ENCODE peak calls at places on chromosome 14, in six cellular contexts. P is hepatocyte, U is GM12878, N is endodermal cell, I is breast epithelium, F is fibroblast of lung. B is an unnamed sample.

GRCh38 chr14:100129161-100129589 is 30.3 kb downstream of the DEGS2 start:
- DNase-seq in P (no peak), U (no peak), N (no peak), I (no peak), F (peak; percentile 23), B (no peak)

GRCh38 chr14:42027271-42027670 is 420.6 kb downstream of the LRFN5 start:
- DNase-seq in P (no peak), U (no peak), N (no peak), I (no peak), F (peak; percentile 2), B (no peak)

GRCh38 chr14:103584326-103584915 is 21.7 kb downstream of the COA8 start:
- DNase-seq in P (no peak), U (no peak), N (no peak), I (no peak), F (no peak), B (no peak)

GRCh38 chr14:96757456-96757855 is 39.7 kb upstream of the VRK1 start:
- DNase-seq in P (no peak), U (no peak), N (no peak), I (peak; percentile 19), F (no peak), B (no peak)

GRCh38 chr14:48963231-48963630 is 622.9 kb downstream of the RPS29 start:
- DNase-seq in P (peak; percentile 49), U (no peak), N (no peak), I (no peak), F (no peak), B (no peak)

GRCh38 chr14:62847168-62847567 is 198.1 kb downstream of the KCNH5 start:
- DNase-seq in P (no peak), U (no peak), N (no peak), I (no peak), F (no peak), B (no peak)

GRCh38 chr14:100406505-100407131 is 83.5 kb downstream of the SLC25A47 start:
- DNase-seq in P (peak; percentile 60), U (no peak), N (no peak), I (no peak), F (peak; percentile 45), B (no peak)

GRCh38 chr14:35248476-35248788 is 43.8 kb upstream of the PSMA6 start:
- DNase-seq in P (no peak), U (no peak), N (no peak), I (no peak), F (no peak), B (no peak)

GRCh38 chr14:48622980-48623379 is 947.6 kb upstream of the MDGA2 start:
- DNase-seq in P (no peak), U (no peak), N (no peak), I (no peak), F (no peak), B (no peak)

GRCh38 chr14:79318371-79318770 is 892.9 kb downstream of the DIO2 start:
- DNase-seq in P (no peak), U (no peak), N (no peak), I (no peak), F (peak; percentile 43), B (no peak)

GRCh38 chr14:80522936-80523335 is 311.6 kb upstream of the DIO2 start:
- DNase-seq in P (no peak), U (no peak), N (no peak), I (no peak), F (no peak), B (no peak)

GRCh38 chr14:59251811-59252771 is 63.6 kb downstream of the DAAM1 start:
- DNase-seq in P (no peak), U (no peak), N (no peak), I (no peak), F (peak; percentile 95), B (no peak)

GRCh38 chr14:20546877-20547276 is 14.0 kb downstream of the RNASE9 start:
- DNase-seq in P (peak; percentile 77), U (no peak), N (no peak), I (no peak), F (no peak), B (no peak)

GRCh38 chr14:58887931-58888330 is 250.2 kb downstream of the DACT1 start:
- DNase-seq in P (no peak), U (no peak), N (no peak), I (no peak), F (peak; percentile 29), B (no peak)

GRCh38 chr14:65101631-65102440 is 481 bp downstream of the MAX start:
- DNase-seq in P (peak; percentile 49), U (no peak), N (peak; percentile 72), I (no peak), F (no peak), B (peak; percentile 44)

GRCh38 chr14:92613008-92613658 is 99.6 kb downstream of the RIN3 start:
- DNase-seq in P (no peak), U (no peak), N (peak; percentile 96), I (no peak), F (peak; percentile 34), B (peak; percentile 50)

GRCh38 chr14:52318829-52319604 is 4.9 kb downstream of the PTGER2 start:
- DNase-seq in P (no peak), U (no peak), N (no peak), I (no peak), F (peak; percentile 41), B (no peak)

GRCh38 chr14:92185559-92185958 is 63.8 kb downstream of the CPSF2 start:
- DNase-seq in P (no peak), U (no peak), N (no peak), I (no peak), F (no peak), B (no peak)

GRCh38 chr14:21440857-21441256 is 15.1 kb downstream of the CHD8 start:
- DNase-seq in P (no peak), U (no peak), N (no peak), I (no peak), F (no peak), B (no peak)

GRCh38 chr14:70665448-70666363 is 24.0 kb downstream of the TTC9 start:
- DNase-seq in P (peak; percentile 73), U (peak; percentile 90), N (peak; percentile 72), I (peak; percentile 90), F (no peak), B (no peak)

GRCh38 chr14:88479574-88479987 is 75.2 kb downstream of the PTPN21 start:
- DNase-seq in P (no peak), U (no peak), N (no peak), I (no peak), F (no peak), B (no peak)

GRCh38 chr14:59107819-59108218 is 80.6 kb upstream of the DAAM1 start:
- DNase-seq in P (no peak), U (no peak), N (no peak), I (no peak), F (no peak), B (no peak)

GRCh38 chr14:100538566-100539318 is 48.5 kb downstream of the BEGAIN start:
- DNase-seq in P (no peak), U (no peak), N (peak; percentile 40), I (peak; percentile 48), F (no peak), B (no peak)

GRCh38 chr14:55316528-55316927 is 45.3 kb downstream of the FBXO34 start:
- DNase-seq in P (peak; percentile 72), U (no peak), N (no peak), I (no peak), F (no peak), B (no peak)

GRCh38 chr14:105986896-105987284 is 460.5 kb downstream of the TMEM121 start:
- DNase-seq in P (no peak), U (no peak), N (no peak), I (no peak), F (no peak), B (no peak)

GRCh38 chr14:57933363-57933762 is 67.5 kb upstream of the SLC35F4 start:
- DNase-seq in P (no peak), U (no peak), N (no peak), I (no peak), F (no peak), B (no peak)

GRCh38 chr14:86799244-86799647 is 1193.7 kb downstream of the GALC start:
- DNase-seq in P (peak; percentile 45), U (no peak), N (no peak), I (no peak), F (peak; percentile 98), B (no peak)

GRCh38 chr14:28661171-28661772 is 105.3 kb upstream of the FOXG1 start:
- DNase-seq in P (no peak), U (no peak), N (peak; percentile 76), I (no peak), F (peak; percentile 99), B (no peak)

GRCh38 chr14:38297681-38298080 is 41.8 kb upstream of the CLEC14A start:
- DNase-seq in P (no peak), U (no peak), N (no peak), I (no peak), F (peak; percentile 44), B (no peak)

GRCh38 chr14:69045857-69046351 is 66.8 kb upstream of the ACTN1 start:
- DNase-seq in P (no peak), U (no peak), N (peak; percentile 76), I (no peak), F (peak; percentile 70), B (no peak)
- H3K27ac ChIP-seq in P (peak overlapping the region; percentile 65), U (no peak overlapping the region), N (peak overlapping the region; percentile 35), I (peak overlapping the region; percentile 83), F (no peak overlapping the region), B (no peak overlapping the region)

GRCh38 chr14:74840603-74841030 is 35.3 kb downstream of the PROX2 start:
- DNase-seq in P (no peak), U (no peak), N (no peak), I (no peak), F (no peak), B (no peak)

GRCh38 chr14:74836251-74836957 is 39.5 kb downstream of the PROX2 start:
- DNase-seq in P (no peak), U (no peak), N (no peak), I (no peak), F (peak; percentile 53), B (no peak)

GRCh38 chr14:74835607-74836250 is 40.2 kb downstream of the PROX2 start:
- DNase-seq in P (no peak), U (peak; percentile 23), N (no peak), I (no peak), F (no peak), B (peak; percentile 21)

GRCh38 chr14:74834682-74835392 is 41.1 kb downstream of the PROX2 start:
- DNase-seq in P (peak; percentile 9), U (no peak), N (no peak), I (no peak), F (peak; percentile 68), B (no peak)

DNA sequence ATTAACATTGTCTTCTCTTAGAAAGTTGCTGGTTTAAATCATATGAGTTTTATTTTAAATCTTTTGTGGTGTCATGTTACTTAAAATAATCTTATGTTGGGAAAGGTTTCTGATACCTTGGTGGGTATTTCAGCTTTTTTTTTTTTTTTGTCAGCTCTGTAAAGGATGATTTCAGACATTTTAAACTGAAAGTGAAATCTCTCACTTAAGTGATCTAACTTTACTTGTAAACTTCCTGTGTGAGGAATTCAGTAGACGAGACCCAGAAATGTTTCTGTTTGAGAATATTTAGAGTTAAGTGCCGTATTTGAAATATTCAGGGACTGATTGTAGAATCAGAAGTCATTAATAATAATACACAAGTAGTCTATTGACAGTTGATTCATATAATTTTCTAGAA is 37.8 kb downstream of the PROX2 start:
- DNase-seq in P (no peak), U (no peak), N (no peak), I (no peak), F (no peak), B (no peak)
- H3K27ac ChIP-seq in P (no peak overlapping the region), U (peak overlapping the region; percentile 41), N (no peak overlapping the region), I (no peak overlapping the region), F (peak overlapping the region; percentile 23), B (peak overlapping the region; percentile 72)

GRCh38 chr14:22668417-22668816 is 24.3 kb upstream of the OR6J1 start:
- DNase-seq in P (peak; percentile 43), U (no peak), N (no peak), I (no peak), F (peak; percentile 73), B (no peak)
- H3K27ac ChIP-seq in P (peak overlapping the region; percentile 57), U (no peak overlapping the region), N (no peak overlapping the region), I (no peak overlapping the region), F (peak overlapping the region; percentile 24), B (no peak overlapping the region)

GRCh38 chr14:23513005-23513412 is 38.6 kb downstream of the ZFHX2 start:
- DNase-seq in P (no peak), U (no peak), N (no peak), I (no peak), F (no peak), B (no peak)
- H3K27ac ChIP-seq in P (no peak overlapping the region), U (no peak overlapping the region), N (no peak overlapping the region), I (no peak overlapping the region), F (no peak overlapping the region), B (no peak overlapping the region)